ENCODE peak calls at places on chromosomes 7 and 10, in seven cellular contexts. R is H1, X is HepG2, I is SK-N-SH, B is HCT116, H is K562, G is GM12878. U is an unnamed sample.

GRCh38 chr7:116906391-116906790 is 44.0 kb downstream of the CAPZA2 start:
- DNase-seq in R (no peak), X (no peak), I (no peak), B (no peak), H (no peak), G (no peak), U (no peak)

GRCh38 chr10:131751827-131752775 is 148.7 kb upstream of the PPP2R2D start:
- DNase-seq in R (no peak), X (no peak), I (no peak), B (no peak), H (no peak), G (no peak), U (no peak)

GRCh38 chr10:119336599-119336998 is 129.2 kb downstream of the GRK5 start:
- DNase-seq in R (no peak), X (no peak), I (no peak), B (no peak), H (peak; percentile 16), G (no peak), U (no peak)

GRCh38 chr10:64394744-64395143 is 873.5 kb downstream of the REEP3 start:
- DNase-seq in R (no peak), X (no peak), I (no peak), B (no peak), H (no peak), G (no peak), U (no peak)

GRCh38 chr10:121698336-121698735 is 100.1 kb upstream of the FGFR2 start:
- DNase-seq in R (no peak), X (no peak), I (no peak), B (no peak), H (no peak), G (no peak), U (no peak)

GRCh38 chr7:137695942-137696341 is 150.8 kb downstream of the DGKI start:
- DNase-seq in R (no peak), X (peak; percentile 93), I (no peak), B (no peak), H (no peak), G (no peak), U (no peak)

GRCh38 chr7:12199363-12199762 is 11.7 kb upstream of the TMEM106B start:
- DNase-seq in R (no peak), X (peak; percentile 88), I (no peak), B (no peak), H (no peak), G (no peak), U (no peak)

GRCh38 chr10:77357611-77358010 is 280.0 kb downstream of the KCNMA1 start:
- DNase-seq in R (no peak), X (no peak), I (no peak), B (no peak), H (no peak), G (no peak), U (no peak)

GRCh38 chr7:136229819-136230609 is 252.9 kb upstream of the MTPN start:
- DNase-seq in R (no peak), X (no peak), I (no peak), B (no peak), H (no peak), G (peak; percentile 8), U (no peak)

GRCh38 chr7:113486548-113486947 is 368.2 kb upstream of the SMIM30 start:
- DNase-seq in R (no peak), X (no peak), I (no peak), B (no peak), H (no peak), G (no peak), U (no peak)

DNA sequence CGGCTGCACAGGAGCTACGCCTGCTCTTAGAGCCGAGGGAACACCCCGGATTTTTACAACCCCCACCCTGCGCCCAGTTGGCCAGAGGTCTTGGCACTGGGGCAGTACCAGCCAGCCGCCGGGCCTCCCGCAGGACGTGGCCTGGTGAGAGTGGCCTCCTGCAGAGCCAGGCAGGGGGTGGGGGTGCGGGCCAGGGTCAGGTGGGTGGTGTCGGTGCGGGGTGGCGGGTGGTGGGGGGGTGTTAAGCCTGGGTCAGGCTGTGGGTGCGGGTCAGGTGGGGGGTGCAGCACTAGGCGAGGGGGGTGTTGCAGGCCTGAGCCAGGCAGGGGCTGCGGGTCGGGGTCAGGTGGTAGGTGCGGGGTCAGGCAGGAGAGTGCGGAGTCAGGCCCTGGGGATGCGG is 647 bp downstream of the ECHS1 start:
- DNase-seq in R (no peak), X (no peak), I (peak; percentile 54), B (no peak), H (no peak), G (no peak), U (no peak)
- TF ChIP-seq SIN3A in R (no peak), X (no peak), I (no peak), B (no peak), H (no peak), G (no peak), U (no peak)

GRCh38 chr7:43112088-43112940 is at the start of gene HECW1:
- DNase-seq in R (no peak), X (no peak), I (no peak), B (no peak), H (no peak), G (no peak), U (no peak)

GRCh38 chr7:43112941-43113621 is 634 bp downstream of the HECW1 start:
- DNase-seq in R (no peak), X (no peak), I (peak; percentile 74), B (no peak), H (peak; percentile 11), G (no peak), U (no peak)

GRCh38 chr7:43116451-43116850 is 4.0 kb downstream of the HECW1 start:
- DNase-seq in R (no peak), X (no peak), I (no peak), B (no peak), H (no peak), G (no peak), U (no peak)

GRCh38 chr7:43114451-43114765 is 2.0 kb downstream of the HECW1 start:
- DNase-seq in R (no peak), X (no peak), I (no peak), B (no peak), H (no peak), G (no peak), U (no peak)

DNA sequence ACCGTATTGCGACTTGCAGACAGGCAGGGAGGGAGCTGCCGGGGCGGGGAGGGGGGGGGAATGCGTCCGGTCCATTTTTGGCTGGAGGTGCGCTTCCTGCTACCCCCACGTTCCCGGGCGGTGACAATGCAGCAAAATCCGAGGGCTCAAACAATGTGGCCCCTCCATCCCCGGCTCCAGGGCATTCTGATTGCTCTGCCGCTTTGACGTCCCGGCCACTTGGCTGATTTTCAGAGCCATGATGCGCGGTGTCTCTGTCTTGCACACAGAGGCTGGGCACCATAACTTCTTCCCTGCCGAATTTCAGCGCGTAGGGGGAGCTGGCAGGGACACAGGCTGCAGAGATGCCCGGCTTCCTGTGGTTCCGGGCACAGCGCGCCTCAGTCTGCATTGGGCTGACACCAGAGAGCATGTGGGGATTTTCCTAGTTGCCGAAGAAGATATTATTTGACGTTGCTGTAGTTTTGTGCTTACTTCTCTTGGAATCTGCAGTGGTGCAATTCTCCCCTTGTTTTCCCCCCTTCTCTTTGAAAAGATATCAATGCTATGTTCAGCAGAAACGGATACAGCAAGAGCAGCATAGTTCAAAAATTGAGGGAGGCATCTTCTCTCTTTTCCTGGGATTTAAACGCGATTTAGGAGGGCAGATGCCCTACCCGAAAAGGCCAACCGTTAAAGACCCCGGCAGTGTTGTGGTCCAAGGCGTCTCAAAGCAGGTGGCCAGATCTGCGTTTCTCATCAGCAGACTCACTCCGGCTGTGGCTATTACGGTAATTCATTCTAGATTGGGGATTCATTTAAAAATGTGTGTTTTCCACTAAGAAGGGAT is 1.4 kb downstream of the HECW1 start:
- DNase-seq in R (no peak), X (no peak), I (peak; percentile 32), B (no peak), H (no peak), G (no peak), U (no peak)
- H3K4me1 ChIP-seq in R (peaks cover 7% of the 10 kb centered on the region), X (no peaks in the 10 kb centered on the region), I (no peaks in the 10 kb centered on the region), B (no peaks in the 10 kb centered on the region), H (peaks cover 17% of the 10 kb centered on the region), G (no peaks in the 10 kb centered on the region), U (peaks cover 4% of the 10 kb centered on the region)

GRCh38 chr7:22995011-22995410 is 18.9 kb downstream of the HYCC1 start:
- DNase-seq in R (no peak), X (no peak), I (no peak), B (no peak), H (no peak), G (no peak), U (no peak)

GRCh38 chr7:22989646-22990587 is 24.0 kb downstream of the HYCC1 start:
- DNase-seq in R (no peak), X (no peak), I (no peak), B (no peak), H (no peak), G (no peak), U (no peak)

GRCh38 chr7:22992874-22993840 is 20.8 kb downstream of the HYCC1 start:
- DNase-seq in R (no peak), X (no peak), I (no peak), B (no peak), H (no peak), G (peak; percentile 65), U (no peak)

GRCh38 chr7:22985436-22985835 is 28.5 kb downstream of the HYCC1 start:
- DNase-seq in R (no peak), X (no peak), I (no peak), B (no peak), H (no peak), G (no peak), U (no peak)

GRCh38 chr7:22990588-22990949 is 23.4 kb downstream of the HYCC1 start:
- DNase-seq in R (no peak), X (no peak), I (no peak), B (no peak), H (no peak), G (no peak), U (no peak)
- H3K36me3 ChIP-seq in R (no peaks in the 10 kb centered on the region), X (no peaks in the 10 kb centered on the region), I (no peaks in the 10 kb centered on the region), B (no peaks in the 10 kb centered on the region), H (peaks cover 10% of the 10 kb centered on the region), G (peaks cover 3% of the 10 kb centered on the region), U (no peaks in the 10 kb centered on the region)

GRCh38 chr7:24504040-24504439 is 69.2 kb upstream of the PALS2 start:
- DNase-seq in R (no peak), X (no peak), I (no peak), B (no peak), H (no peak), G (no peak), U (no peak)
- TF ChIP-seq SIN3A in R (no peak), X (no peak), I (no peak), B (no peak), H (no peak), G (no peak), U (no peak)

U was measured in Panc1.